ENCODE peak calls at places on chromosomes 2 and 18, in four cellular contexts. J is tibial nerve, B is hepatocyte, W is pancreas. C is an unnamed sample.

GRCh38 chr18:77133051-77133919 is 702 bp upstream of the MBP start:
- DNase-seq in J (peak; percentile 56), B (peak; percentile 72), W (peak; percentile 68), C (no peak)

GRCh38 chr2:68041704-68042245 is 21.0 kb downstream of the C1D start:
- DNase-seq in J (no peak), B (no peak), W (no peak), C (no peak)

GRCh38 chr18:23354625-23355024 is 98.5 kb upstream of the RIOK3 start:
- DNase-seq in J (no peak), B (peak; percentile 48), W (no peak), C (no peak)

GRCh38 chr2:24831216-24831615 is 38.0 kb downstream of the CENPO start:
- DNase-seq in J (no peak), B (no peak), W (no peak), C (no peak)

GRCh38 chr2:45554073-45554742 is 56.9 kb downstream of the SRBD1 start:
- DNase-seq in J (no peak), B (no peak), W (no peak), C (no peak)

GRCh38 chr2:15890936-15891905 is 49.1 kb upstream of the MYCN start:
- DNase-seq in J (no peak), B (peak; percentile 63), W (no peak), C (no peak)

GRCh38 chr2:98703738-98704137 is 27.2 kb downstream of the MGAT4A start:
- DNase-seq in J (no peak), B (no peak), W (no peak), C (no peak)

GRCh38 chr2:172446524-172447063 is 19.2 kb downstream of the ITGA6 start:
- DNase-seq in J (no peak), B (no peak), W (no peak), C (no peak)

GRCh38 chr2:134927195-134927594 is 8.6 kb downstream of the CCNT2 start:
- DNase-seq in J (no peak), B (no peak), W (no peak), C (no peak)

GRCh38 chr2:9266711-9267110 is 60.1 kb downstream of the ASAP2 start:
- DNase-seq in J (no peak), B (no peak), W (no peak), C (no peak)

GRCh38 chr2:181781082-181781786 is 100.9 kb upstream of the NEUROD1 start:
- DNase-seq in J (no peak), B (no peak), W (peak; percentile 12), C (no peak)

GRCh38 chr2:173049732-173050314 is 25.8 kb upstream of the MAP3K20 start:
- DNase-seq in J (no peak), B (no peak), W (no peak), C (no peak)

DNA sequence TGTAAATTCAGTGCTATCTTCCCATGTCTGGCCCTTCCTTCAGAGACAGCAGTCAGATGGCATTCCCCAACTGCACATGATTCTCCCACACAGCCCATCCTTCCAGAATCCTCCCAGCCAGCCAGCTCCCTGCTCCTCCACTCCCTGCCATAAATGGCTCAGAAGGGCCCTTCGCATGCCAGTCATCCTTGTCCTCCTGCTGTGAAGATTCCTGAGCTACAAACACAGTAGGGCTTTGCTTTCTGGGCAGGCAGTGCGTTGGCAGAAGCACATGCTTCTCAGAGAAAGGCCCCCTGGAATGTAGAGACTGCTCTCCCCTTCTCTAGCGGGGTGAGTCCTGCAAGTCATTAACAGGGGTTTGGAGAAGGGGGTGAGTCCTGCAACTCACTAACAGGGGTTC is 71.9 kb downstream of the TEX51 start:
- DNase-seq in J (no peak), B (no peak), W (no peak), C (no peak)
- H3K27me3 ChIP-seq in J (no peaks in the 10 kb centered on the region), B (peaks cover 6% of the 10 kb centered on the region), W (no peaks in the 10 kb centered on the region), C (no peaks in the 10 kb centered on the region)

DNA sequence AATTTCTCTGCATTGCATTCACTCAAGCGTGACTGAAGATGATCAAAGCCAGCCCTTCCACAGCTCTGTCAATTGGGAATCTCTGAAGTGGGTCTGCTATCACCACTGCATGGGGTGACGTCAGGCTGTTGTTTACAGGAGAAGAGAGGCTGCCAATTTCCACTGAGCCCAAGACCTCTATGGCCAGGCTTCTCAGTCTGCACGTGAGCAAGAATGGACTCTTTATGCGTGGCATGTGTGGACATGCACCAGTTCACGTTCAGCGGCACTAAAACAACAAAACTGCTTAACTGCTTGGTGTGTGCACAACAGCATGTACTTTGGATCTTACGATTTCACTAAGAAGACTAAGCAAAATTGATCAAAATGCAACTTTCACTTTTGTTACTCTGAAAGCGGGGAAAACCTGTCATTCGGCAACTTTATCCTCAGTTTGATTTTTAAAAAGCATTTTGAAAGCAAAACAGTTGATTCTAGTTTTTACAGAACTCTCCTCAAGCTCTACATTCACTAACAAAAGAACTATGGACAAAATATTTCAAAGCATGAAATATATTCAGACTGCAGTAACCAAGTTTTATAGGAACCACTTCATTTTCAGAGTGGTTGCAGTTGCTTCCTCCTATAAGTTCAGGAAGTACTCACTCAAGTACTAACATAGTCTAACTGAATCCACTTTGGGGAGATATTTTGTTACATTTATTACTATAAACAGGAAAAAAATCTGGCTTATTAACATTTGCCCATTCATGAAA is 77.0 kb upstream of the SERTAD2 start:
- DNase-seq in J (peak; percentile 76), B (peak; percentile 75), W (peak; percentile 67), C (no peak)
- H3K4me3 ChIP-seq in J (peak overlapping the region; percentile 28), B (no peak overlapping the region), W (no peak overlapping the region), C (no peak overlapping the region)

GRCh38 chr2:118474151-118474561 is 373.3 kb downstream of the EN1 start:
- DNase-seq in J (no peak), B (no peak), W (no peak), C (peak; percentile 52)

GRCh38 chr2:118477111-118477517 is 370.3 kb downstream of the EN1 start:
- DNase-seq in J (no peak), B (peak; percentile 48), W (no peak), C (no peak)

GRCh38 chr2:118470297-118470696 is 377.2 kb downstream of the EN1 start:
- DNase-seq in J (no peak), B (no peak), W (no peak), C (no peak)

GRCh38 chr2:118475622-118476021 is 371.8 kb downstream of the EN1 start:
- DNase-seq in J (no peak), B (no peak), W (no peak), C (no peak)

GRCh38 chr2:118473241-118473640 is 374.2 kb downstream of the EN1 start:
- DNase-seq in J (no peak), B (no peak), W (no peak), C (no peak)
- H3K27me3 ChIP-seq in J (peaks cover 10% of the 10 kb centered on the region), B (peaks cover 53% of the 10 kb centered on the region), W (no peaks in the 10 kb centered on the region), C (peaks cover 63% of the 10 kb centered on the region)

DNA sequence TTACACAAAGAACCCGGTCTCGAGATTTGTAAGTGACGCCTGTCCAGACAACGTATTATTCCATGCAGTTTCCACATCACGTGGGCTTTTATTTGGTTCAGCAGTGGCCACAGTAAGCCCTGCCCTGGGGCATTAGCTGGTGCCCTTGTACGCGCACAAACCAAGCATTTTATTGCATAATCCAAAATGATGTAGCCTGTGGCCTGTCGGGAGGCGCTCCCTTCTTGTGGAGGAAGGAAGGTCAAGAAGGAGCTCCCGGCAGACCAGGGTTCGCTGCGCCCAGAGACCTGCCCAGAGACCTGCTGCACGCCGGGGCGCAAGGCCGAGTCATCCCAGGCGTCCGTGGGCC is 179.6 kb upstream of the ALKAL2 start:
- DNase-seq in J (no peak), B (no peak), W (no peak), C (no peak)
- H3K4me3 ChIP-seq in J (no peak overlapping the region), B (no peak overlapping the region), W (no peak overlapping the region), C (no peak overlapping the region)

DNA sequence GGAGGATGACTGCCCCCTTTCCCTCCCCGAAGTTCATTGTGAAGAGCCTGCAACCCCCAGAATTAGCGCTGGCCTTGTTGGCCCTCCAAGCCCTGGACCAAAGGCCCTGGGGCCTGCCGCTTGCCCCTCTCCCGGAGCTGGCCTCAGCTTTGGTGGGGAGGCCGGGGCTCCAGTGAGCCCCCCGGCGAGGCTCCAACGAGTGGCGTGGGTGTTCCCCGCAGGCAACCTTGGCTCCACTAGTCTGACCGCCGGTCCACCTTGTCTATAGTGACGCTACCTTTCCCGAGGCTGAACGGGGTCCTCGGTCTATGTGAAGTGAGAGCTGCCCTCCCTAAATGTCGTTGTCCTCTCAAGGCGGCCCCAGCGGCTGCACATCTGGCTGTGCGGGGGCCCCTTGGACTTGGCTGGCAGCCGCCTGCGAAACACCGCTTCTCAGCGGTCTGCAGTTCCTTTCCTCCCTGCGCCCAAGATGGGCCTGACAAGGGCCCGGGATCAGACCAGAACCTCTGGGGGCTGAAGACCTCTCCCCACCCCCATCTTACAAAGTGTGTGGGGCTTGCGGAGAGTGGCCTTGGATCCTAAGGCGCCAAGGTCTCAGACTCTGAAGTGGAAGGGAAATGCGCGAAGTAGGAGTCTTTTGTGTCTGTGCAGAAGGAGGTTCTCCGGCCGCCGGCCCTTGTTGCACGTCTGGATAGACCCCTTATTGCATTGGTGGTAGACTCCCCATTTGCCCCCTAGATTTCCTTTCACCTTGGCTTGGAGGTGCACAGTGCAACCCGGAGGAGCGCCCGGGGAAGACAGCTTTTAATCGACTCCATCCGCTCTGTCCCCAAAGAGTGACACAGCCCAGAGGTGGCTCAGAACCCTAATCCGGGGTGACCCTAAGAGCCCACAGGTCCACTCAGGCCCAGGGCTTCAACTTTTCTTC is 3.9 kb upstream of the HOXD10 start:
- DNase-seq in J (no peak), B (no peak), W (no peak), C (no peak)
- H3K27me3 ChIP-seq in J (peaks cover 99% of the 10 kb centered on the region), B (peaks cover 97% of the 10 kb centered on the region), W (peaks cover 20% of the 10 kb centered on the region), C (peaks cover 92% of the 10 kb centered on the region)

DNA sequence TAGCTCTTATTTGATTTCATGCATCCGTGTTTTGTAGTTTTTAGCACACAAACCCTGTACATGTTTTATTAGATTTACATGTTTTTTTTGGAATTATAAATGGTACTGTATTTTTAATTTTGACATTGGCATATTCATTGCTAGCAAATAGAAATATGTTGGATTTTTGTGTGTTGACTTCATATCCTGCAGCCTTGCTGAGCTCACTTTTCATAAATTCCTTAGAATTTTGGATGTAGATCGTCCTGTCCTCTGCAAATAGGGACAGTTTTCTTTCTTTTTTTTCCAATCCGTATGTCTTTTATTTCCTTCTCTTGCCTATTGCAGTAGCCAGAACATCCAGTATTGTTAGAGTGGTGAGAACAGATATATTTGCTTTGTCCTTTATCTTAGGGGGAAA is 46.7 kb upstream of the GPR17 start:
- DNase-seq in J (no peak), B (no peak), W (no peak), C (no peak)
- H3K4me3 ChIP-seq in J (no peak overlapping the region), B (no peak overlapping the region), W (no peak overlapping the region), C (no peak overlapping the region)

GRCh38 chr18:31042068-31042390 is 513 bp downstream of the DSC3 start:
- DNase-seq in J (no peak), B (peak; percentile 17), W (no peak), C (peak; percentile 8)
- H3K27me3 ChIP-seq in J (peaks cover 54% of the 10 kb centered on the region), B (peaks cover 52% of the 10 kb centered on the region), W (peaks cover 7% of the 10 kb centered on the region), C (no peaks in the 10 kb centered on the region)

C was measured in WERI-Rb-1.